ENCODE peak calls at places on chromosomes 16 and 17, in eight cellular contexts. O is HT1080; B is cardiac muscle cell; D is CD8-positive, alpha-beta memory T cell; Z is psoas muscle; I is nucleus accumbens; Y is T47D; X is heart right ventricle. H is an unnamed sample.

GRCh38 chr16:78352184-78352583 is 252.7 kb downstream of the WWOX start:
- DNase-seq in I (no peak), O (no peak), B (no peak), X (no peak), D (no peak), Z (no peak), Y (no peak), H (no peak)

GRCh38 chr17:9971991-9972390 is 66.9 kb upstream of the RCVRN start:
- DNase-seq in O (no peak), X (peak; percentile 74), Y (no peak), Z (peak; percentile 75), B (peak; percentile 49), D (no peak), I (no peak), H (peak; percentile 54)

GRCh38 chr17:9115446-9116265 is 94.3 kb downstream of the NTN1 start:
- DNase-seq in D (no peak), Z (peak; percentile 83), O (peak; percentile 64), I (no peak), Y (peak; percentile 43), B (peak; percentile 33), X (peak; percentile 66), H (peak; percentile 11)

GRCh38 chr16:53740476-53740875 is 36.5 kb downstream of the FTO start:
- DNase-seq in Z (no peak), B (no peak), X (no peak), Y (no peak), O (no peak), D (no peak), I (no peak), H (no peak)

GRCh38 chr17:80316927-80317705 is 56.5 kb downstream of the RNF213 start:
- DNase-seq in D (no peak), X (peak; percentile 64), Z (no peak), I (no peak), Y (no peak), B (no peak), O (no peak), H (no peak)

GRCh38 chr17:49882434-49882833 is 34.6 kb upstream of the TAC4 start:
- DNase-seq in D (no peak), I (no peak), B (no peak), Y (no peak), X (no peak), Z (no peak), O (no peak), H (no peak)

GRCh38 chr16:28822520-28823290 is at the start of gene ATXN2L:
- DNase-seq in O (peak; percentile 88), I (peak; percentile 89), X (peak; percentile 94), D (peak; percentile 87), Y (peak; percentile 80), Z (peak; percentile 97), B (peak; percentile 96), H (peak; percentile 92)

GRCh38 chr16:30065943-30066881 is 652 bp downstream of the ALDOA start:
- DNase-seq in B (peak; percentile 37), D (no peak), X (no peak), Z (no peak), Y (no peak), I (no peak), O (no peak), H (no peak)

GRCh38 chr17:15947331-15947730 is 2.4 kb downstream of the ADORA2B start:
- DNase-seq in O (no peak), B (no peak), I (no peak), Z (no peak), Y (no peak), D (no peak), X (no peak), H (no peak)

GRCh38 chr16:71440669-71441347 is 1.0 kb downstream of the TLE7 start:
- DNase-seq in I (no peak), X (no peak), B (peak; percentile 20), O (no peak), D (no peak), Y (peak; percentile 41), Z (no peak), H (no peak)

GRCh38 chr16:84380405-84380804 is 12.1 kb downstream of the ATP2C2 start:
- DNase-seq in O (no peak), Z (no peak), X (no peak), B (no peak), D (no peak), Y (no peak), I (no peak), H (no peak)

GRCh38 chr17:57138030-57138911 is 53.2 kb downstream of the AKAP1 start:
- DNase-seq in B (no peak), D (no peak), X (no peak), Y (no peak), O (no peak), I (no peak), Z (no peak), H (no peak)

GRCh38 chr16:31071861-31072260 is 2.2 kb downstream of the ZNF668 start:
- DNase-seq in X (no peak), I (no peak), D (no peak), B (no peak), O (no peak), Y (no peak), Z (no peak), H (peak; percentile 81)

GRCh38 chr17:27479838-27480237 is 23.6 kb downstream of the KSR1 start:
- DNase-seq in I (no peak), D (no peak), B (no peak), O (no peak), X (no peak), Y (no peak), Z (no peak), H (no peak)

GRCh38 chr17:5468075-5468473 is 708 bp downstream of the DHX33 start:
- DNase-seq in X (no peak), D (no peak), I (no peak), O (no peak), B (no peak), Y (no peak), Z (no peak), H (no peak)

GRCh38 chr16:47643610-47644009 is 182.5 kb downstream of the PHKB start:
- DNase-seq in X (no peak), I (no peak), D (no peak), Z (no peak), O (peak; percentile 2), Y (no peak), B (no peak), H (no peak)